ENCODE peak calls at places on chromosomes 4 and X, in five cellular contexts. J is NAMALWA, Z is H9, C is germinal center, T is IMR-90. M is an unnamed sample.

GRCh38 chr4:2263701-2264321 is 1.9 kb upstream of the MXD4 start:
- DNase-seq in J (peak; percentile 39), T (no peak), Z (no peak), C (no peak), M (no peak)

GRCh38 chrX:145910017-145910416 is 92.4 kb downstream of the SLITRK2 start:
- DNase-seq in J (no peak), Z (no peak), T (no peak), C (no peak), M (no peak)

GRCh38 chrX:54786972-54787371 is 11.1 kb downstream of the ITIH6 start:
- DNase-seq in J (peak; percentile 22), T (no peak), Z (peak; percentile 46), C (peak; percentile 2), M (peak; percentile 49)

GRCh38 chr4:97576955-97577354 is 566.3 kb downstream of the STPG2 start:
- DNase-seq in Z (no peak), J (peak; percentile 3), C (no peak), T (no peak), M (no peak)

GRCh38 chr4:177177446-177178160 is 132.1 kb upstream of the NEIL3 start:
- DNase-seq in C (no peak), T (peak; percentile 89), J (no peak), Z (no peak), M (no peak)

GRCh38 chr4:102541708-102542107 is 40.5 kb downstream of the NFKB1 start:
- DNase-seq in C (no peak), J (no peak), Z (peak; percentile 74), T (no peak), M (no peak)

GRCh38 chr4:72031868-72032619 is at the start of gene NPFFR2:
- DNase-seq in J (no peak), Z (peak; percentile 82), T (no peak), C (no peak), M (no peak)

GRCh38 chr4:81405900-81406401 is 65.8 kb downstream of the RASGEF1B start:
- DNase-seq in T (peak; percentile 77), Z (no peak), J (peak; percentile 90), C (peak; percentile 53), M (no peak)

GRCh38 chr4:21046121-21046520 is 345.9 kb downstream of the PACRGL start:
- DNase-seq in T (no peak), Z (no peak), C (no peak), J (no peak), M (no peak)